ENCODE peak calls at places on chromosomes 5 and 9, in eight cellular contexts. T is tibial nerve; U is endothelial cell of umbilical vein; N is Panc1; F is left ventricle myocardium inferior; S is aorta; X is CD4-positive, alpha-beta memory T cell; V is CD8-positive, alpha-beta T cell. L is an unnamed sample.

GRCh38 chr5:138647261-138647788 is 72.1 kb upstream of the HSPA9 start:
- DNase-seq in U (peak), S (peak), X (no peak), N (no peak), V (no peak), F (no peak), T (no peak), L (no peak)

GRCh38 chr9:132293145-132293721 is 61.6 kb downstream of the SETX start:
- DNase-seq in S (no peak), U (no peak), T (no peak), N (no peak), X (peak), V (no peak), F (no peak), L (no peak)

GRCh38 chr9:18761742-18762141 is 271.3 kb downstream of the SAXO1 start:
- DNase-seq in X (no peak), U (no peak), F (no peak), N (no peak), S (no peak), T (no peak), V (no peak), L (no peak)

GRCh38 chr5:135207866-135208265 is 173.8 kb upstream of the PITX1 start:
- DNase-seq in S (no peak), V (no peak), U (no peak), X (no peak), F (no peak), T (no peak), N (no peak), L (no peak)

GRCh38 chr5:125433457-125433856 is 687.0 kb upstream of the ZNF608 start:
- DNase-seq in V (no peak), U (no peak), S (no peak), X (no peak), F (no peak), N (no peak), T (no peak), L (no peak)

GRCh38 chr5:400282-401215 is 42.4 kb upstream of the EXOC3 start:
- DNase-seq in N (no peak), U (peak), V (no peak), S (peak), F (no peak), T (no peak), X (no peak), L (no peak)

GRCh38 chr5:15233566-15233965 is 266.4 kb upstream of the FBXL7 start:
- DNase-seq in T (no peak), F (no peak), X (no peak), U (no peak), S (no peak), N (no peak), V (no peak), L (no peak)

GRCh38 chr9:133075925-133076324 is 14.1 kb downstream of the CEL start:
- DNase-seq in U (no peak), T (no peak), V (no peak), N (peak), F (no peak), S (no peak), X (no peak), L (no peak)

GRCh38 chr5:60674251-60674650 is 25.7 kb downstream of the DEPDC1B start:
- DNase-seq in F (no peak), U (no peak), V (no peak), X (no peak), S (no peak), T (no peak), N (no peak), L (no peak)

GRCh38 chr5:13218518-13218917 is 726.0 kb downstream of the DNAH5 start:
- DNase-seq in U (peak), S (no peak), N (no peak), V (no peak), X (no peak), F (no peak), T (no peak), L (no peak)

GRCh38 chr9:76045217-76045616 is 154.7 kb downstream of the PCSK5 start:
- DNase-seq in X (no peak), V (no peak), U (no peak), F (no peak), N (no peak), S (no peak), T (no peak), L (no peak)

GRCh38 chr9:34446468-34446891 is 11.9 kb downstream of the FAM219A start:
- DNase-seq in T (no peak), V (no peak), S (no peak), U (no peak), F (no peak), X (no peak), N (no peak), L (no peak)

GRCh38 chr9:89226076-89226475 is 47.5 kb upstream of the SHC3 start:
- DNase-seq in S (no peak), U (no peak), N (no peak), T (no peak), F (peak), X (no peak), V (no peak), L (no peak)

GRCh38 chr9:14806941-14807340 is 84.4 kb upstream of the CER1 start:
- DNase-seq in X (no peak), F (no peak), S (no peak), N (no peak), U (no peak), V (no peak), T (no peak), L (no peak)

GRCh38 chr9:20630241-20630943 is 8.1 kb upstream of the MLLT3 start:
- DNase-seq in F (no peak), U (no peak), T (no peak), N (no peak), X (no peak), S (no peak), V (no peak), L (no peak)

GRCh38 chr9:137031904-137032639 is at the start of gene FUT7:
- DNase-seq in N (no peak), X (peak), T (no peak), V (peak), S (no peak), F (no peak), U (no peak), L (no peak)

GRCh38 chr5:112586596-112587062 is 151.1 kb upstream of the APC start:
- DNase-seq in S (no peak), V (no peak), N (no peak), T (no peak), X (no peak), F (no peak), U (no peak), L (no peak)

GRCh38 chr9:133785753-133786370 is 47.7 kb upstream of the SARDH start:
- DNase-seq in V (no peak), N (no peak), S (no peak), F (no peak), X (no peak), T (no peak), U (no peak), L (no peak)

GRCh38 chr5:1176473-1177391 is 24.7 kb upstream of the SLC6A19 start:
- DNase-seq in U (no peak), F (peak), S (peak), T (no peak), N (no peak), V (no peak), X (no peak), L (no peak)

GRCh38 chr5:7453947-7454346 is 58.0 kb downstream of the ADCY2 start:
- DNase-seq in X (no peak), S (no peak), N (no peak), V (no peak), F (no peak), T (no peak), U (no peak), L (no peak)

GRCh38 chr9:114282926-114283325 is 40.0 kb upstream of the ORM1 start:
- DNase-seq in V (no peak), X (no peak), F (peak), T (no peak), N (no peak), S (peak), U (no peak), L (peak)

GRCh38 chr5:83718936-83719495 is 1.6 kb downstream of the HAPLN1 start:
- DNase-seq in T (no peak), U (no peak), N (no peak), S (no peak), F (no peak), X (no peak), V (no peak), L (no peak)

GRCh38 chr9:110672873-110673508 is 4.4 kb downstream of the MUSK start:
- DNase-seq in F (no peak), X (no peak), T (no peak), S (no peak), N (no peak), V (no peak), U (no peak), L (no peak)

GRCh38 chr5:95969055-95969454 is 7.4 kb upstream of the ELL2 start:
- DNase-seq in S (no peak), N (no peak), T (no peak), V (no peak), U (no peak), X (no peak), F (no peak), L (no peak)

GRCh38 chr5:159915913-159916840 is at the start of gene ADRA1B:
- DNase-seq in F (peak), S (peak), U (peak), N (no peak), T (peak), V (peak), X (peak), L (no peak)

GRCh38 chr9:122016789-122017188 is 76.3 kb downstream of the TTLL11 start:
- DNase-seq in S (no peak), U (peak), F (no peak), V (no peak), X (no peak), N (no peak), T (no peak), L (no peak)

GRCh38 chr5:88391116-88391515 is 122.5 kb upstream of the TMEM161B start:
- DNase-seq in F (no peak), N (no peak), T (no peak), X (no peak), V (no peak), U (no peak), S (no peak), L (no peak)

GRCh38 chr5:163321511-163321910 is 115.9 kb upstream of the CCNG1 start:
- DNase-seq in X (no peak), U (no peak), V (no peak), S (no peak), F (no peak), T (no peak), N (no peak), L (peak)

GRCh38 chr5:177188775-177189174 is 55.2 kb downstream of the NSD1 start:
- DNase-seq in X (no peak), S (no peak), U (no peak), N (no peak), F (no peak), T (no peak), V (no peak), L (no peak)

GRCh38 chr5:5420251-5420650 is 2.2 kb upstream of the ICE1 start:
- DNase-seq in N (no peak), T (no peak), F (no peak), V (no peak), X (no peak), S (no peak), U (no peak), L (no peak)

GRCh38 chr9:75930766-75931311 is 40.4 kb downstream of the PCSK5 start:
- DNase-seq in N (no peak), F (no peak), S (no peak), T (no peak), V (no peak), X (no peak), U (no peak), L (no peak)

GRCh38 chr5:146042628-146043279 is 62.6 kb downstream of the PLAC8L1 start:
- DNase-seq in T (no peak), V (no peak), F (no peak), U (peak), N (no peak), X (no peak), S (no peak), L (no peak)

GRCh38 chr9:13078164-13078563 is 201.3 kb downstream of the MPDZ start:
- DNase-seq in T (no peak), N (no peak), V (no peak), X (no peak), U (no peak), S (no peak), F (no peak), L (no peak)

GRCh38 chr9:70840266-70840665 is 281.2 kb downstream of the TRPM3 start:
- DNase-seq in F (no peak), X (no peak), S (no peak), T (no peak), N (no peak), U (no peak), V (no peak), L (no peak)

GRCh38 chr9:74645007-74645639 is 148.0 kb downstream of the RORB start:
- DNase-seq in F (no peak), N (peak), U (peak), T (peak), V (no peak), S (no peak), X (no peak), L (peak)

GRCh38 chr5:147782053-147783028 is at the start of gene JAKMIP2:
- DNase-seq in F (peak), U (no peak), V (peak), X (peak), T (peak), S (peak), N (no peak), L (peak)

GRCh38 chr9:81665514-81665838 is 23.9 kb downstream of the TLE1 start:
- DNase-seq in S (no peak), F (no peak), X (no peak), V (no peak), T (no peak), U (no peak), N (no peak), L (no peak)

GRCh38 chr5:90898330-90899013 is 339.9 kb downstream of the ADGRV1 start:
- DNase-seq in N (no peak), F (no peak), X (no peak), V (no peak), S (no peak), U (no peak), T (no peak), L (no peak)

GRCh38 chr5:87390576-87391199 is 22.0 kb downstream of the CCNH start:
- DNase-seq in U (no peak), N (no peak), T (no peak), V (no peak), X (no peak), S (no peak), F (no peak), L (no peak)
- H3K27ac ChIP-seq in U (no peak), N (no peak), T (no peak), V (no peak), X (no peak), S (peak), F (no peak), L (no peak)

DNA sequence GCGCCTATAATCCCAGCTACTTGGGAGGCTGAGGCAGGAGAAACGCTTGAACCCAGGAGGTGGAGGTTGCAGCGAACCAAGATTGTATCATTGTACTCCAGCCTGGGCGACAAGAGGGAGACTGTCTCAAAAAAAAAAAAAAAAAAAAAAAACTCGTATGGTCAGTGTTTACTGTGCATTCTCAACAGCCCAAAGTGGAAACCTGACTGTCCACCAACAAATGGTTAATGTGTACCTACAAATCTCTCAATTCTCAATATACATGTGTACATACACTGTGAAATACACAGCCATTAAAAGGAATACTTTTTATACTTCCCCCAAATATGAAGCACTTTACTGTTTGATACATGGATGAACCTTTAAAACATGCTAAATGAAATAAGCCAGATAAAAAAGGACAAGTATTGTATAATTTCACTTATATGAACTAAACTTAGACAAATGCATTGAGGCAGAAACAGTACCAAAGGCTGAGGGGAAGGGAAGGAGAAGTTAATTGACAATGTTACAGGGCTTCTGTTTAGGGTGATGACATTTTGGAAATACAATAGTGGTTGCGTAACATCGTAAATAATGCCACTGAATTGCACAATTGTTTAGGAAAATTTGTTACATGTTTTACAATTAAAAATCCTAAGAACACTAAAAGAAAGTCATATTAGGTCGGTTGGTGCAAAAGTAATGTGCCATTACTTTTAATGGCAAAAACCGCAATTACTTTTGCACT is 16.6 kb downstream of the DNAJA1 start:
- DNase-seq in X (no peak), U (no peak), V (no peak), S (no peak), N (no peak), F (no peak), T (no peak), L (no peak)
- H3K27ac ChIP-seq in X (no peak), U (no peak), V (no peak), S (no peak), N (no peak), F (no peak), T (no peak), L (peak)

GRCh38 chr9:118109542-118109941 is 405.3 kb downstream of the TLR4 start:
- DNase-seq in V (no peak), T (no peak), X (no peak), F (no peak), N (no peak), S (no peak), U (no peak), L (no peak)

GRCh38 chr9:118108971-118109370 is 404.8 kb downstream of the TLR4 start:
- DNase-seq in U (no peak), F (no peak), V (no peak), N (no peak), S (no peak), X (no peak), T (no peak), L (no peak)

GRCh38 chr9:118104385-118104784 is 400.2 kb downstream of the TLR4 start:
- DNase-seq in T (no peak), V (no peak), N (no peak), X (no peak), S (no peak), U (no peak), F (no peak), L (no peak)
- H3K27ac ChIP-seq in T (no peak), V (no peak), N (no peak), X (no peak), S (no peak), U (no peak), F (no peak), L (no peak)

GRCh38 chr5:143760137-143760505 is 51.8 kb upstream of the HMHB1 start:
- DNase-seq in T (no peak), S (no peak), U (no peak), N (no peak), V (no peak), F (no peak), X (no peak), L (no peak)

GRCh38 chr5:143758015-143758414 is 53.9 kb upstream of the HMHB1 start:
- DNase-seq in V (no peak), F (no peak), T (no peak), U (no peak), X (no peak), N (no peak), S (no peak), L (no peak)

GRCh38 chr5:143760755-143761154 is 51.2 kb upstream of the HMHB1 start:
- DNase-seq in U (no peak), N (no peak), F (no peak), T (no peak), S (no peak), X (no peak), V (no peak), L (no peak)

GRCh38 chr5:143758750-143759149 is 53.2 kb upstream of the HMHB1 start:
- DNase-seq in N (no peak), T (no peak), U (no peak), V (no peak), X (no peak), S (no peak), F (no peak), L (no peak)

GRCh38 chr5:143759368-143760136 is 52.4 kb upstream of the HMHB1 start:
- DNase-seq in S (no peak), X (no peak), F (no peak), V (no peak), N (no peak), T (no peak), U (no peak), L (no peak)
- H3K27ac ChIP-seq in S (no peak), X (no peak), F (peak), V (no peak), N (no peak), T (no peak), U (no peak), L (no peak)

GRCh38 chr5:149603210-149603609 is 21.9 kb downstream of the ARHGEF37 start:
- DNase-seq in V (no peak), N (no peak), U (no peak), F (no peak), X (no peak), S (no peak), T (no peak), L (no peak)

GRCh38 chr5:149605998-149606721 is 24.9 kb downstream of the ARHGEF37 start:
- DNase-seq in S (no peak), V (no peak), U (no peak), T (no peak), N (peak), X (no peak), F (peak), L (no peak)

GRCh38 chr5:149608936-149609502 is 27.7 kb downstream of the ARHGEF37 start:
- DNase-seq in N (no peak), X (no peak), U (no peak), S (no peak), T (no peak), V (no peak), F (no peak), L (no peak)

GRCh38 chr5:149604321-149604720 is 23.0 kb downstream of the ARHGEF37 start:
- DNase-seq in X (no peak), U (no peak), V (no peak), F (no peak), S (no peak), N (no peak), T (no peak), L (no peak)

GRCh38 chr5:149605354-149605997 is 24.2 kb downstream of the ARHGEF37 start:
- DNase-seq in F (no peak), V (no peak), S (no peak), N (no peak), U (no peak), T (no peak), X (no peak), L (no peak)
- H3K27ac ChIP-seq in F (peak), V (no peak), S (no peak), N (no peak), U (no peak), T (no peak), X (no peak), L (no peak)

DNA sequence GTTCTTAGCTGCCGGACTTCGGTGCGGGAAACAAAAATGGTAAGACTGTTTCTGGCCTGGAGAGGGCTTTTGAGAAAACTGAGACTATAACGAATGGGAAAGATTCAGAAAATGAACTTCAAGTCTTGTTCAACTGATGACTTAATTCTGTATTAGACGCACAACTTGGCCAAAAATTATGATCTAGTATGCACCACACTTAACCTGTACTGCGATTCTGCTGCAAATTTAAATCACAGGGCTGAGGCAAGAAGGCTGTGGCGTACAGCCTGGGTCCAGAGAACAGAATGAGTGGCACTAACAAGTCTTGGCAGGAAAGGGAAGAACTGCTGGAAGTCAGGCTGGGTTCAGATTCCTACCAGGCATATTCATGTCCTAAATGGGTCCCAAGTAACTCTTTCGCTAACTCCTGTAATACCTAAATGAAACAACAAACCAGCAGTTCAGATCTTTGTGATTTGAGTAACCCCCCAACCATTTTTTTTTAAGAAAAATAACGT is 781 bp upstream of the COL23A1 start:
- DNase-seq in F (no peak), N (no peak), T (no peak), S (no peak), U (no peak), V (no peak), X (no peak), L (no peak)
- H3K27ac ChIP-seq in F (peak), N (no peak), T (no peak), S (no peak), U (no peak), V (no peak), X (no peak), L (no peak)

GRCh38 chr5:140966293-140967225 is at the start of gene PCDHAC2:
- DNase-seq in F (peak), T (no peak), U (peak), X (no peak), S (peak), N (no peak), V (no peak), L (no peak)
- H3K27ac ChIP-seq in F (no peak), T (peak), U (no peak), X (no peak), S (no peak), N (peak), V (no peak), L (peak)

DNA sequence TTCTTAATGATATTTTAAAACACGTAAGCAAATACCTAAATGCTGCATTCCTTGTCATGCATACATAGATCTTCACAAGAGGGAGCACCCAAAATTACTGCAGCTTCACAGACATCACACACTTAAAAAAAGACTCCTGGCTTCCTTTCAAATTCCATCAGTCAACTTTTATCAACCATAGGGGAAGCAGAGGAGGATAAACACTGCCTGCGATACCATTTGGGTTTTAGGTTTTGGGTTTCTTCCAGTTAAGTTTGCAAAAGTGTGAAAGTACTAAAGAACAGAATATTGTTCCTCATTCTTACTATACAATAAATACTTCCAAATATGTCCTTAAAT is 104.2 kb downstream of the EFNA5 start:
- DNase-seq in F (no peak), X (no peak), S (no peak), V (no peak), N (no peak), U (no peak), T (no peak), L (no peak)
- H3K27ac ChIP-seq in F (peak), X (no peak), S (no peak), V (no peak), N (no peak), U (no peak), T (no peak), L (no peak)

L was measured in SK-N-MC.